ENCODE peak calls at places on chromosomes 7 and 10, in four cellular contexts. R is Peyer's patch, E is hepatocyte, G is IMR-90. A is an unnamed sample.

GRCh38 chr7:3942778-3943177 is 641.7 kb downstream of the SDK1 start:
- DNase-seq in G (no peak), R (no peak), E (no peak), A (no peak)

GRCh38 chr10:47383254-47384147 is 592 bp downstream of the ZNF488 start:
- DNase-seq in R (no peak), G (no peak), E (no peak), A (no peak)

GRCh38 chr10:95268438-95268837 is 22.4 kb downstream of the PDLIM1 start:
- DNase-seq in G (peak; percentile 60), R (no peak), E (peak; percentile 67), A (no peak)

GRCh38 chr7:49099587-49100326 is 175.4 kb downstream of the CDC14C start:
- DNase-seq in E (peak; percentile 19), G (no peak), R (no peak), A (no peak)

GRCh38 chr7:44184221-44184873 is 4.9 kb downstream of the GCK start:
- DNase-seq in R (no peak), G (peak; percentile 89), E (peak; percentile 74), A (no peak)

GRCh38 chr7:101896312-101896711 is 78.9 kb downstream of the CUX1 start:
- DNase-seq in R (no peak), G (no peak), E (no peak), A (no peak)

GRCh38 chr7:37409456-37409855 is 39.2 kb downstream of the ELMO1 start:
- DNase-seq in E (no peak), G (no peak), R (no peak), A (no peak)

GRCh38 chr10:91776266-91776665 is 22.0 kb upstream of the TNKS2 start:
- DNase-seq in G (no peak), E (no peak), R (no peak), A (no peak)

GRCh38 chr10:133058267-133059092 is 29.2 kb upstream of the ADGRA1 start:
- DNase-seq in E (no peak), R (no peak), G (no peak), A (no peak)

GRCh38 chr7:16644987-16645592 is 464 bp downstream of the ANKMY2 start:
- DNase-seq in G (no peak), E (no peak), R (peak; percentile 24), A (peak; percentile 71)

GRCh38 chr10:124264711-124265390 is 153.9 kb downstream of the OAT start:
- DNase-seq in G (no peak), R (no peak), E (no peak), A (no peak)

GRCh38 chr7:21355406-21355874 is 72.4 kb upstream of the SP4 start:
- DNase-seq in R (peak; percentile 56), G (no peak), E (no peak), A (no peak)

GRCh38 chr10:102409604-102410426 is 8.8 kb downstream of the PSD start:
- DNase-seq in E (no peak), R (no peak), G (no peak), A (no peak)

GRCh38 chr10:122029503-122030199 is 40.7 kb downstream of the TACC2 start:
- DNase-seq in G (no peak), R (no peak), E (no peak), A (no peak)

GRCh38 chr10:88322336-88323063 is 260.6 kb downstream of the RNLS start:
- DNase-seq in E (no peak), G (no peak), R (peak; percentile 16), A (no peak)

GRCh38 chr7:68688416-68689086 is 909.7 kb upstream of the AUTS2 start:
- DNase-seq in G (no peak), R (no peak), E (no peak), A (no peak)

GRCh38 chr10:29496341-29497162 is 138.2 kb downstream of the SVIL start:
- DNase-seq in E (peak; percentile 84), R (peak; percentile 25), G (peak; percentile 61), A (peak; percentile 90)

GRCh38 chr7:30888783-30889182 is 22.9 kb upstream of the AQP1 start:
- DNase-seq in R (no peak), E (peak; percentile 55), G (peak; percentile 86), A (no peak)

GRCh38 chr7:25296086-25296485 is 67.8 kb upstream of the NPVF start:
- DNase-seq in G (no peak), E (no peak), R (no peak), A (no peak)

GRCh38 chr7:74454059-74454947 is 597 bp downstream of the GTF2IRD1 start:
- DNase-seq in G (no peak), E (peak; percentile 61), R (no peak), A (no peak)

GRCh38 chr7:74032191-74032490 is 4.2 kb downstream of the ELN start:
- DNase-seq in E (no peak), R (no peak), G (peak; percentile 77), A (no peak)

GRCh38 chr7:39217752-39218151 is 240.0 kb downstream of the POU6F2 start:
- DNase-seq in E (no peak), G (no peak), R (no peak), A (no peak)

GRCh38 chr10:62115321-62115720 is 153.3 kb downstream of the RTKN2 start:
- DNase-seq in E (no peak), G (no peak), R (no peak), A (no peak)

GRCh38 chr10:30434273-30435067 is 486 bp downstream of the MAP3K8 start:
- DNase-seq in G (peak; percentile 74), R (peak; percentile 83), E (peak; percentile 94), A (peak; percentile 92)

GRCh38 chr7:70698219-70698832 is 433.6 kb upstream of the GALNT17 start:
- DNase-seq in R (no peak), G (peak; percentile 73), E (peak; percentile 67), A (no peak)

GRCh38 chr10:102670871-102671434 is 26.7 kb downstream of the TRIM8 start:
- DNase-seq in R (no peak), E (no peak), G (no peak), A (no peak)

GRCh38 chr7:92595281-92595680 is 5.1 kb upstream of the FAM133B start:
- DNase-seq in E (no peak), G (peak; percentile 62), R (no peak), A (no peak)

GRCh38 chr7:51645298-51645697 is 328.7 kb upstream of the COBL start:
- DNase-seq in R (no peak), G (no peak), E (no peak), A (no peak)

GRCh38 chr10:125982256-125982948 is 86.0 kb downstream of the FANK1 start:
- DNase-seq in R (no peak), G (peak; percentile 74), E (peak; percentile 71), A (no peak)

GRCh38 chr7:101165075-101165957 is at the start of gene VGF:
- DNase-seq in E (peak; percentile 97), R (peak; percentile 86), G (peak; percentile 92), A (peak; percentile 96)

GRCh38 chr7:45125193-45125904 is 13.9 kb upstream of the TBRG4 start:
- DNase-seq in E (no peak), G (no peak), R (no peak), A (no peak)

GRCh38 chr10:121900443-121901174 is 27.2 kb downstream of the ATE1 start:
- DNase-seq in E (peak; percentile 90), G (peak; percentile 71), R (no peak), A (peak; percentile 72)

GRCh38 chr10:100186253-100186780 is 488 bp upstream of the ERLIN1 start:
- DNase-seq in G (peak; percentile 41), R (peak; percentile 39), E (peak; percentile 45), A (peak; percentile 39)

DNA sequence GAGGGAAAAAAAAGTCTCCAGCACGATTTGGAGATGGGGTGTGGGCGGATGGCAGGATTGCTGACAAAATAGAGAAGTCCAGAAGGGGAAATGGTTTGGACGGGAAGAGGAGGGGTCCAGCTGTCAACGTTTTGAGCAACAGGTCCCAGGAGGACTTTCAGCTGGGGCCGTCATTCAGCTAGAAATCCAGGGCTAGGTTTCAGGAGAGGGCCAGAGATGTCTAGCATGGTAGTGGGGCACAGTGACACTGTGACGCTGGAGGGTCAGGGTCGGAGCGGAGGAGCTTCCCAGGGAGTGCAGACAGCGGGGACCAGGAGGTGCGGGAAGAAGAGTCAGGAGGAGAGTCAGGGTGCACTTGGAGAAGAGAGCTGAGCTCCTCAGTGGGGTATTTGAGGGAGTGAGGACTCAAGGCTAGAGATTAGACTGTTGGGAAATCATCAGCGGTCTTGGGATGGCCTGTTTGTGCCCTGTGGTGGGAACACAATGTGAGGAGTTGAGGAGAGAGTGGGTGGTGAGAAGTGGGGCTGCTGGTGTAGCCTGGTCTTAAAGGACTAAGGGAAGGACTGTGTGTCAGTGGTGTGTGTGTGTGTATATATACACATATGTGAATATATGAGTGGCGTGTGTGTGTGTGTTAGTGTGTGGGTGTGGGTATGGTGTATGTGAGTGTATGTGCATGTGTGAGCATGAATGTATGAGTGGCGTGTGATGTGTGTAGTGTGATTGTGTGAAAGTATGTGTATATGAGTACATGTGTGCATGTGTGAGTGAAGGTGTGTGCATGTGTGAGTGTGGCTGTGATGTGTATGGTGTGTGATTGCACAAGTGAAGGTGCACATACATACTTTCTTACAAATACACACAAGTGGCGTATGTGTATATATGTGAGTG is 3.8 kb downstream of the ZYX start:
- DNase-seq in R (no peak), G (no peak), E (no peak), A (no peak)
- H3K4me3 ChIP-seq in R (no peak overlapping the region), G (peak overlapping the region; percentile 68), E (no peak overlapping the region), A (no peak overlapping the region)

DNA sequence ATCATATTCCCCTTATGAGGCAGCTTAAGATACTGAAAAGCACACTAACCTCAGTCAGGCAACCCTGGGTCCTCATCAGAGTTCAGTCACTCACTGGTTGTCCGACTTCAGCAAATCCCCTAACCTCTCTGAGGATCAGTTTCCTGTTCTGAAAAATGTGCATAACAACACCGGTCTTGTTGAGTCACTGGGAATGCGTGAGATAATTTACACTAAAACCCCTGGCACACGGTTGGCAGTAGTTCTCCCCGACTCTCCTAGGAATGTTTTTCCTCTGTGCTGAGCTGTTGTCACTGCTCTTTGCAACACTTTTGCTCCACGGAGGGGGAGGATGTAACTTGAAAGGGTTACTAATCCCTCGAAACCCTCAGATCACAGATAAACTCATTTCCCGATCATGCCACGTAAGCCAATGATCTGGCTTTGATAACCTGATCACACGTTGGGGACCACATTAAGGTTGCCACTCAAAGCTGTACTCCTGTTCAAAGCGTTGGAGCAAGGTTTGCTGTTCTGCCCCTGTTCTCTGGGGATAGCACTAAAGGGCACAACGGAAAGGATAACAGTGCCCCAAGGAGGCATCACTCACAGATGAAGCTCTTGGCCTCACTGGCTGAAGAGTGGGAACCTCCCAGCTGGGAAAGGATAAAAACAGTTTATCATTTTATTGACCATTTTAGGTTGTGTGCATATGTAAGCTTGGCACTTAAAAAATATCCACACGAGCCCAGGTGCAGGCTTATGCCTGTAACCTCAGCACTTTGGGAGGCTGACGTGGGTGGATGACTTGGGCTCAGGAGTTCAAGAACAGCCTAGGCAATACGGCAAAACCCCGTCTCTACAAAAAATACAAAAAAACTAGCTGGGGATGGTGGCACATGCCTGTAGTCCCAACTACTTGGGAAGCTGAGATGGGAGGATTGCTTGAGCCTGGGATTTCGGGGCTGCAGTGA is 5.0 kb upstream of the RBM17 start:
- DNase-seq in G (peak; percentile 40), R (no peak), E (no peak), A (no peak)
- H3K4me1 ChIP-seq in G (peaks cover 11% of the 10 kb centered on the region), R (peaks cover 8% of the 10 kb centered on the region), E (no peaks in the 10 kb centered on the region), A (no peaks in the 10 kb centered on the region)

DNA sequence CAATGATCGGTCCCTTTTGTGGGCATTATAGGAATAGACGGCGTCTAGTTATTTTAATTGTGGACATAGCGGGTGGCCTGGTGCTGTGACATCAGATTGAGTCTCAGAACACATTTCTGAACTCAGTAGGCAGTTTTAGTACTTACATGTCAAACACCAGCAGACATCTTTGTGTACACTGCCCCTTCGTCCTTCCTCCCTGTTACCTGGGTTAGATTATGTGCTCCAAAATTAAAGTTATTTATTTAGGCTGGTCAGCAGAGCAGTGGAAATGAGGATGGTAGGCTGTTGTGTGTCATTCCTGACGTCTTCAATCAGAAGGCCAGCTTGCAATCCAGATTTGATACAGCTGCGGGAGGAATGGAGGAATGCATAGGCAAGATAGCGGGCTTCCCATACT is 3.7 kb downstream of the TCF7L2 start:
- DNase-seq in E (peak; percentile 20), R (no peak), G (peak; percentile 82), A (no peak)
- H3K4me3 ChIP-seq in E (peak overlapping the region; percentile 54), R (no peak overlapping the region), G (peak overlapping the region; percentile 90), A (peak overlapping the region; percentile 87)

GRCh38 chr7:114928060-114928459 is 6.2 kb downstream of the MDFIC start:
- DNase-seq in G (no peak), R (no peak), E (no peak), A (no peak)
- H3K4me1 ChIP-seq in G (peaks cover 5% of the 10 kb centered on the region), R (peaks cover 35% of the 10 kb centered on the region), E (no peaks in the 10 kb centered on the region), A (no peaks in the 10 kb centered on the region)